ENCODE peak calls at places on chromosome 19, in six cellular contexts. U is breast epithelium, A is PC-3, N is HFFc6, Y is fibroblast of lung, W is osteocyte. V is an unnamed sample.

GRCh38 chr19:17854061-17854460 is 5.6 kb upstream of the RPL18A start:
- DNase-seq in W (no peak), N (no peak), A (no peak), Y (no peak), U (no peak), V (no peak)

GRCh38 chr19:12841094-12841493 is 2.8 kb downstream of the MAST1 start:
- DNase-seq in A (no peak), Y (peak; percentile 30), W (no peak), N (no peak), U (no peak), V (no peak)

GRCh38 chr19:2309734-2310362 is 1.9 kb upstream of the LINGO3 start:
- DNase-seq in Y (peak; percentile 30), W (no peak), A (peak; percentile 43), N (peak; percentile 54), U (no peak), V (no peak)

GRCh38 chr19:13195678-13196077 is 45.5 kb downstream of the IER2 start:
- DNase-seq in N (no peak), A (no peak), Y (no peak), W (no peak), U (no peak), V (no peak)

GRCh38 chr19:43826787-43827754 is at the start of gene ZNF283:
- DNase-seq in U (peak; percentile 88), N (peak; percentile 83), A (peak; percentile 68), W (peak; percentile 91), Y (peak; percentile 92), V (peak; percentile 95)

GRCh38 chr19:55165952-55166529 is 372 bp downstream of the DNAAF3 start:
- DNase-seq in N (peak; percentile 68), U (no peak), Y (peak; percentile 78), W (peak; percentile 92), A (peak; percentile 91), V (no peak)

GRCh38 chr19:21482863-21483276 is 22.5 kb upstream of the ZNF429 start:
- DNase-seq in A (peak; percentile 22), Y (peak; percentile 48), U (peak; percentile 64), N (peak; percentile 90), W (no peak), V (no peak)

GRCh38 chr19:54517483-54517882 is 14.9 kb downstream of the LAIR2 start:
- DNase-seq in N (peak; percentile 5), A (peak; percentile 86), U (peak; percentile 63), Y (peak; percentile 11), W (no peak), V (no peak)

GRCh38 chr19:35896643-35897040 is 3.7 kb downstream of the NFKBID start:
- DNase-seq in Y (no peak), N (no peak), A (no peak), U (no peak), W (no peak), V (no peak)

GRCh38 chr19:16476401-16476800 is 4.6 kb upstream of the EPS15L1 start:
- DNase-seq in N (no peak), U (no peak), Y (no peak), W (no peak), A (no peak), V (no peak)

GRCh38 chr19:40740747-40741146 is 9.5 kb downstream of the ACTMAP start:
- DNase-seq in Y (peak; percentile 71), A (no peak), N (peak; percentile 43), U (no peak), W (no peak), V (no peak)

GRCh38 chr19:42269518-42270345 is 680 bp downstream of the CIC start:
- DNase-seq in N (no peak), W (no peak), U (no peak), Y (no peak), A (no peak), V (no peak)

GRCh38 chr19:54415208-54415900 is at the start of gene TTYH1:
- DNase-seq in A (no peak), U (no peak), W (no peak), N (no peak), Y (no peak), V (no peak)

GRCh38 chr19:3479819-3480215 is 508 bp downstream of the SMIM24 start:
- DNase-seq in W (no peak), U (no peak), N (no peak), A (no peak), Y (no peak), V (no peak)

GRCh38 chr19:41699968-41700323 is 8.5 kb upstream of the CEACAM5 start:
- DNase-seq in A (no peak), U (no peak), N (no peak), Y (no peak), W (peak; percentile 65), V (no peak)

GRCh38 chr19:16373989-16374388 is 49.4 kb downstream of the KLF2 start:
- DNase-seq in U (no peak), A (no peak), W (no peak), N (no peak), Y (no peak), V (no peak)

GRCh38 chr19:55258476-55258827 is 365 bp downstream of the PPP6R1 start:
- DNase-seq in W (no peak), U (no peak), A (no peak), N (no peak), Y (no peak), V (no peak)

GRCh38 chr19:37361994-37362393 is 8.9 kb upstream of the ZNF527 start:
- DNase-seq in U (no peak), Y (no peak), A (no peak), W (no peak), N (peak; percentile 4), V (no peak)

GRCh38 chr19:53903055-53903680 is 5.9 kb upstream of the CACNG7 start:
- DNase-seq in Y (peak; percentile 33), A (peak; percentile 84), W (no peak), U (no peak), N (peak; percentile 22), V (no peak)

GRCh38 chr19:10533656-10534386 is 9.9 kb upstream of the ATG4D start:
- DNase-seq in N (peak; percentile 93), A (no peak), W (no peak), Y (peak; percentile 68), U (no peak), V (no peak)

GRCh38 chr19:10173527-10173926 is 21.2 kb downstream of the DNMT1 start:
- DNase-seq in W (no peak), U (no peak), Y (peak; percentile 50), N (peak; percentile 57), A (peak; percentile 57), V (no peak)

DNA sequence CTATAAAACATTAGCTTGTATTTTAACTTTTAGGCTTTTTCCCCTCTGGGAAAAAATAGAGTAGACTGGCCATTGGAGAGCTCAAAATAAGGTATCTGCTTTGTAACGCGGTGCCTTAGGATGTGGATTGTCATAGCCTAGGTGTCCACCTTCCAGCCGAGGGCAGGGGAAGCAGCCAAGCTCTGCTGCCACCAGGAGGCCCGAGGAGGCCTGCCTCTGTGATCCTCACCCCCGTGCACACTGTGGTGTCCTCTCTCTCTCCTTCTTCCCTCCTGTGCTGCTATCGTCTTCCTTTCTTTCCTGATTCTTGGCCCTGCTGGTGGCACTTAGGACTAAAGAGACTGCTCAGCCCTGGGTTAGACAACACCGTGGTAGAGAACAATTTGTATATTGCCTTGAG is 11.3 kb downstream of the HNRNPM start:
- DNase-seq in U (no peak), Y (no peak), W (no peak), A (no peak), N (no peak), V (no peak)
- TF ChIP-seq CTCF in U (no peak), Y (peak; percentile 20), W (peak; percentile 24), A (peak; percentile 37), N (peak; percentile 47), V (peak; percentile 30)

GRCh38 chr19:47766359-47766620 is 12.2 kb upstream of the SELENOW start:
- DNase-seq in A (no peak), Y (no peak), W (no peak), N (no peak), U (no peak), V (no peak)

GRCh38 chr19:47767349-47767748 is 11.2 kb upstream of the SELENOW start:
- DNase-seq in N (no peak), A (no peak), W (no peak), Y (no peak), U (no peak), V (no peak)

GRCh38 chr19:47765522-47766358 is 12.8 kb upstream of the SELENOW start:
- DNase-seq in U (peak; percentile 69), W (peak; percentile 86), Y (peak; percentile 51), A (peak; percentile 43), N (peak; percentile 43), V (no peak)

GRCh38 chr19:47768604-47769003 is 9.9 kb upstream of the SELENOW start:
- DNase-seq in N (no peak), A (no peak), W (no peak), U (no peak), Y (no peak), V (no peak)

GRCh38 chr19:47766670-47767069 is 11.8 kb upstream of the SELENOW start:
- DNase-seq in N (no peak), Y (no peak), A (no peak), W (no peak), U (no peak), V (no peak)
- TF ChIP-seq CTCF in N (no peak), Y (no peak), A (no peak), W (no peak), U (no peak), V (no peak)

DNA sequence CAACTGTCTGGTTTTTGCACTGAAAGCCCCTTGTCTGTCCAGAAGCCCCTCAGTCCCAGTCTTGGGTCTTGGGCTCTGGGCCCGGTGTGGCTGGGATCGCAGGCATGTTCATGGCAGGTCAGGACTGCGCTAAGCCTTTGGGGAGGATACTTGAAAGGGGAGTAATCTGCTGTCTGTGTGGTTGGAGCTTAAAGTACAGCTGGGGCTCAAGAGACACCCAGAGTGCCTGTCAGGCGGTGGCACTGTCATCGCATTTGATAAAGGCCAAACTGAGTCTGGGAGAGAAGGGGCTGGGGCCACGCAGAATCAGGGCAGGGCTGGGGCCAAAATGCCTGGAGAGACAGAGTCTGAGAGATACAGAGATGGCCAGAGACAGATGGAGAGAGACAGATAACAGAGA is 4.2 kb upstream of the CILP2 start:
- DNase-seq in U (no peak), W (no peak), Y (no peak), N (no peak), A (no peak), V (no peak)
- TF ChIP-seq CTCF in U (no peak), W (no peak), Y (no peak), N (no peak), A (no peak), V (no peak)

GRCh38 chr19:34577531-34578101 is 96.1 kb downstream of the WTIP start:
- DNase-seq in N (no peak), U (no peak), Y (no peak), A (no peak), W (peak; percentile 84), V (peak; percentile 68)

GRCh38 chr19:34578751-34579150 is 97.2 kb downstream of the WTIP start:
- DNase-seq in U (no peak), Y (no peak), N (no peak), A (no peak), W (no peak), V (peak; percentile 79)

GRCh38 chr19:34577056-34577455 is 95.5 kb downstream of the WTIP start:
- DNase-seq in N (no peak), Y (no peak), A (no peak), U (no peak), W (no peak), V (no peak)

GRCh38 chr19:34579281-34580054 is 97.5 kb downstream of the SCGB2B2 start:
- DNase-seq in U (no peak), Y (no peak), N (no peak), W (no peak), A (no peak), V (peak; percentile 74)

DNA sequence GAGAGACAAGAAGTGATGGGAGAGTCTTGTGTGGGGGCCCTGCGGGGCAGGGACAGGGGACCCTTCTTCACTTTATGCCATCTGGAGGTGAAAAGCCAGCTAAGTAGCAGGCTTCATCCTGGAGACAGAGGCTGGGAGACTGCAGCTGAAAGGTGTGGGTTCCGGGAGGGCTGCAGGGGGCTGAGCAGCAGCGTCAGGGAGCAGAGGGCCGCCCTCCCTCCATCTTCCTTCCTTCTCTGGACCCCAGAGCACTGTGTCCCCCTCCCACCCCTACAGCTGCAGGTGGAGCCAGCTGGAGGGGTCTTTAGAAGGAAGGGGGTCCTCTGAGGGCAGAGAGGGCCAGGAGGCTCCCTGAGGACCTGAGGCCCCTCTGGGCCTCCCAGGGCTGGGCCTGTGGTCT is 96.6 kb downstream of the WTIP start:
- DNase-seq in N (no peak), W (no peak), A (no peak), U (no peak), Y (no peak), V (peak; percentile 74)
- TF ChIP-seq CTCF in N (no peak), W (no peak), A (no peak), U (no peak), Y (no peak), V (no peak)